ENCODE peak calls at places on chromosomes 2 and 18, in ten cellular contexts. W, M, U, K, N, R, Y, I, Q and O are unnamed samples.

GRCh38 chr18:37445368-37445767 is 120.2 kb downstream of the CELF4 start:
- DNase-seq in W (peak), M (no peak), U (no peak), K (no peak), N (no peak), R (no peak), Y (no peak), I (no peak), Q (no peak), O (no peak)

GRCh38 chr2:101473911-101474751 is 781 bp downstream of the RFX8 start:
- DNase-seq in W (peak), M (peak), U (no peak), K (no peak), N (no peak), R (peak), Y (peak), I (peak), Q (no peak), O (peak)

GRCh38 chr18:26457195-26457594 is 91.2 kb downstream of the KCTD1 start:
- DNase-seq in W (no peak), M (no peak), U (no peak), K (no peak), N (no peak), R (no peak), Y (no peak), I (no peak), Q (no peak), O (no peak)

GRCh38 chr2:46164581-46165301 is 132.5 kb upstream of the EPAS1 start:
- DNase-seq in W (peak), M (peak), U (peak), K (no peak), N (peak), R (no peak), Y (peak), I (peak), Q (peak), O (peak)

GRCh38 chr2:16263241-16263890 is 323.0 kb downstream of the MYCN start:
- DNase-seq in W (no peak), M (no peak), U (no peak), K (no peak), N (no peak), R (no peak), Y (no peak), I (no peak), Q (no peak), O (no peak)

GRCh38 chr2:98736464-98736889 is 5.5 kb upstream of the MGAT4A start:
- DNase-seq in W (no peak), M (no peak), U (no peak), K (no peak), N (no peak), R (no peak), Y (no peak), I (no peak), Q (no peak), O (no peak)

GRCh38 chr2:70132244-70133126 is 45.2 kb downstream of the PCBP1 start:
- DNase-seq in W (peak), M (peak), U (no peak), K (no peak), N (no peak), R (no peak), Y (peak), I (peak), Q (no peak), O (peak)

GRCh38 chr2:33366473-33366872 is 110.0 kb upstream of the RASGRP3 start:
- DNase-seq in W (no peak), M (no peak), U (peak), K (no peak), N (no peak), R (no peak), Y (peak), I (peak), Q (peak), O (no peak)

GRCh38 chr2:113283704-113284284 is 5.1 kb upstream of the PAX8 start:
- DNase-seq in W (peak), M (no peak), U (peak), K (no peak), N (peak), R (no peak), Y (peak), I (no peak), Q (peak), O (peak)

GRCh38 chr2:233486778-233487552 is 79.6 kb downstream of the USP40 start:
- DNase-seq in W (peak), M (no peak), U (no peak), K (no peak), N (no peak), R (no peak), Y (peak), I (no peak), Q (peak), O (peak)

GRCh38 chr18:39448942-39449341 is 1883.3 kb upstream of the CELF4 start:
- DNase-seq in W (no peak), M (no peak), U (no peak), K (no peak), N (no peak), R (no peak), Y (no peak), I (no peak), Q (no peak), O (no peak)

GRCh38 chr2:205929445-205930027 is 156.4 kb downstream of the INO80D start:
- DNase-seq in W (no peak), M (no peak), U (no peak), K (no peak), N (no peak), R (no peak), Y (no peak), I (no peak), Q (no peak), O (no peak)

GRCh38 chr2:74849228-74849892 is 15.4 kb downstream of the HK2 start:
- DNase-seq in W (no peak), M (no peak), U (no peak), K (peak), N (no peak), R (no peak), Y (no peak), I (peak), Q (no peak), O (peak)

GRCh38 chr2:112580084-112580483 is 4.3 kb upstream of the CHCHD5 start:
- DNase-seq in W (no peak), M (no peak), U (no peak), K (no peak), N (no peak), R (no peak), Y (no peak), I (no peak), Q (no peak), O (no peak)

GRCh38 chr2:46326231-46326980 is 29.2 kb downstream of the EPAS1 start:
- DNase-seq in W (no peak), M (no peak), U (no peak), K (no peak), N (no peak), R (no peak), Y (peak), I (no peak), Q (no peak), O (no peak)

GRCh38 chr2:131009713-131010475 is 83.4 kb downstream of the FAM168B start:
- DNase-seq in W (no peak), M (no peak), U (no peak), K (no peak), N (no peak), R (no peak), Y (no peak), I (no peak), Q (no peak), O (no peak)

GRCh38 chr2:131010566-131010965 is 82.7 kb downstream of the FAM168B start:
- DNase-seq in W (no peak), M (no peak), U (no peak), K (no peak), N (no peak), R (no peak), Y (no peak), I (no peak), Q (no peak), O (no peak)

GRCh38 chr2:131011481-131011880 is 81.8 kb downstream of the FAM168B start:
- DNase-seq in W (no peak), M (no peak), U (no peak), K (no peak), N (no peak), R (no peak), Y (no peak), I (no peak), Q (no peak), O (no peak)

GRCh38 chr2:131006561-131006960 is 86.7 kb downstream of the FAM168B start:
- DNase-seq in W (no peak), M (no peak), U (no peak), K (no peak), N (no peak), R (no peak), Y (no peak), I (no peak), Q (no peak), O (no peak)

DNA sequence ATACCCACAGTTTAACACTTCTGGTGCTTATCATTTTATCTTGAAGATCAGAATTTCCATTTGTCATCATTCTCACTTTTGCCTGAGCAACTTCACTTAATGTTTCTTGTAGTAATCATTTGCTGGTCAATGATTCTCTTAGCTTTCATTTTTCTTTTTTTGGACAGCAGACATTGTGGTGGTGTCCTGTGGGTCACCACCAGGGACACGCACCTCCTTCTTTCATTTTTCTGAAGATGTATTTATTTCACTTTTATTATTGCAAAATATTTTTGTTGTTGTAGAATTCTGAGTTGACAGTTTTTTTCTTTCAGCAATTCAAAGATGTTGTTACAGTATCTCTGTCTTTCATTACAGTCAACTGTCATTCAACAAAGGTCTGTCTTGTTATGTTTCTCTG is 84.3 kb downstream of the FAM168B start:
- DNase-seq in W (no peak), M (no peak), U (no peak), K (no peak), N (no peak), R (no peak), Y (no peak), I (no peak), Q (no peak), O (no peak)
- TF ChIP-seq CTCF in W (peak), M (no peak), U (no peak), K (no peak), N (no peak), R (no peak), Y (no peak), I (no peak), Q (no peak), O (no peak)

GRCh38 chr18:5455644-5456043 is 88.2 kb downstream of the EPB41L3 start:
- DNase-seq in W (no peak), M (no peak), U (no peak), K (no peak), N (no peak), R (no peak), Y (peak), I (no peak), Q (no peak), O (no peak)

GRCh38 chr18:5451871-5452270 is 91.9 kb downstream of the EPB41L3 start:
- DNase-seq in W (no peak), M (no peak), U (no peak), K (no peak), N (no peak), R (no peak), Y (no peak), I (no peak), Q (no peak), O (no peak)

GRCh38 chr18:5449858-5450509 is 93.8 kb downstream of the EPB41L3 start:
- DNase-seq in W (no peak), M (no peak), U (no peak), K (no peak), N (no peak), R (no peak), Y (no peak), I (no peak), Q (no peak), O (no peak)

GRCh38 chr18:5451130-5451529 is 92.7 kb downstream of the EPB41L3 start:
- DNase-seq in W (no peak), M (no peak), U (no peak), K (no peak), N (no peak), R (no peak), Y (no peak), I (no peak), Q (no peak), O (no peak)

DNA sequence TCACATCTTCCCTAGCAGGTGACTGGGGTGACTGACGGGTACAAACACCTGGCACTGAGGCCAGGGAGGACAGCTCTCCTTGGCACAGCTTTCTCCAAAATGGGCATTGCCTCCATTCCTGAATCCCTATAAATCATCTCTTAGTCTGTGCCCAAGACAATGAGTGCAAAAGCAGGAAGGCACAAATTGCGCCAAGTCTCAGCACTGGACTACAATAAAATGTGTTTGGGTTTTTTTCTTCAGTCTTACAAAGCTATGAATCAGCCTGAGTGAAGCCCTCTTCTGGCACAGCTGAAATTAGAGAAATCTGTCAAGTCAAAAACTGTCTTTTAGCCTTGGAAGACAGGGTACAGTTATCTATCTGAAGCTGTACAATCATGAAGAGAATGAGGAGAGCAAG is 90.9 kb downstream of the EPB41L3 start:
- DNase-seq in W (no peak), M (no peak), U (no peak), K (no peak), N (no peak), R (no peak), Y (no peak), I (no peak), Q (no peak), O (no peak)
- TF ChIP-seq CTCF in W (no peak), M (no peak), U (no peak), K (no peak), N (no peak), R (no peak), Y (no peak), I (no peak), Q (no peak), O (no peak)

DNA sequence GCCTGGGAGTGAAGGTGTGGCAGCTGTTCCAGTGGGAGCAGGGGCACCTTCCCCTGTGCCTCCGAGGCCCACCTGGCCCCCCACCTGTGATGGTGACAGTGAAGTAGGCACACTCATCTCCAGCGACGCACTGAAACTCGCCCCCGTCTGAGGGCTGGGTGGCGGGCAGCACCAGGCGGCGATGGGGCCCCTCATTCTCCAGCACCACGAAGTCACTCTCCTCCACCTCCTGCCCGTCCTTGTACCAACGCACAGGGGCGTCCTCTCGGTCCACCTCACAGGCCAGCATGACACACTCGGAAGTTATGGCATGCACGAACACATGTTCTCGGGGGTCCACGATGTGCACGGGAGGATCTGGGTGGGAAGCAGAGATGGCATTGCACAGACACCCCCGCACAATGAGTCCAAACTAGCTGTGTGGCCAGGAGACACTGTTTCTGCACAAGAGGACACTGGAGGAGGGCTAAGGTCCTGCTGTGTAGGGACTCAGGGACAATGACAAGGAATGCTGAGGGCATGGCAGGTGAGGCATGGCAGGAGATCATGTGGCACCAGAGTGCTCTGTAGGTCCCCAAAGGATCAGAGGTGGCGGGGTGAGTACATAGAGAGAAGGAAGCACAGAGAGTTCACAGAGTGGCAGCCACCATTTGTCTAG is 7.9 kb downstream of the OBSL1 start:
- DNase-seq in W (no peak), M (no peak), U (no peak), K (no peak), N (no peak), R (no peak), Y (no peak), I (no peak), Q (no peak), O (no peak)
- TF ChIP-seq CTCF in W (no peak), M (no peak), U (no peak), K (no peak), N (no peak), R (no peak), Y (no peak), I (no peak), Q (no peak), O (no peak)

GRCh38 chr2:128172191-128172590 is 81.2 kb downstream of the UGGT1 start:
- DNase-seq in W (no peak), M (no peak), U (no peak), K (no peak), N (no peak), R (no peak), Y (peak), I (no peak), Q (no peak), O (peak)
- TF ChIP-seq CTCF in W (peak), M (no peak), U (peak), K (no peak), N (peak), R (no peak), Y (peak), I (peak), Q (no peak), O (no peak)

DNA sequence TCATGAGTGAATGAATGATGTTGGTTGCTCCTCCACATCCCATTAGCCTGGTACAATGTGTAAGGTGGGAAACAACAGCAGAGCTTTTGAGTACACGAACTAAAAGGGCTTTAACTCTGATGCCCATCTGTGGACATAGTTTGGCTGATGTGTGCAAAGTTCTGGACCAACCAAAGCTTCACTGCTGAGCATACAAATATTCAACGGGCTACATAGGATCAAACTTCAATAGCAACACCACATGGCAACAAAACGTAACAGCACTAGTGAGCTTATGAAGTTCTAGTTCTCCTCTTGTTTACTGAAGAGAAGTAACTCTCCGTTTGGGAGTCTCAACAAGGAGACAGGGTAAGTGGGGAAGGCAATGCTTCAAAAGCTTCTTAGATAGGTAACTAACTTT is 20.4 kb downstream of the STAM2 start:
- DNase-seq in W (peak), M (no peak), U (no peak), K (no peak), N (no peak), R (no peak), Y (peak), I (no peak), Q (no peak), O (no peak)
- TF ChIP-seq CTCF in W (peak), M (no peak), U (no peak), K (no peak), N (no peak), R (no peak), Y (no peak), I (no peak), Q (no peak), O (no peak)

DNA sequence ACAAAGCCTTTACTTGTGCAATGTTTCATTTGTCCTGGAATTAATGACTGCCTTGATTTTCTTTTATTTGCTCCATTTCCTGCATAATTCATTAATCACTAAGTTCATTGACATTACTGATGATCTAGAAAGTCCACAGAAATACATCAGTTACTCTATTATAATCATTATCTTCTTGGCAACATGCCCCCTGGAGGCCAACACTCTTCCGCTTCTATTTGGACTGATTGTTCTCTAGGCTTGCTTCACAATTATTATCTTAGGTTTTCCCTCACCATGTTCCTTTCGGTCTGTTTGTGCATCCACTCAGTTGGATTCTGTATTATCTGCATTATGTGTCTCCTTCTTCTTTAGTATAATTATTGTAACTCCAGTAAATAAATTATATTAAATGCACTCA is 461.0 kb upstream of the CDH2 start:
- DNase-seq in W (no peak), M (no peak), U (no peak), K (no peak), N (no peak), R (no peak), Y (no peak), I (no peak), Q (no peak), O (no peak)
- TF ChIP-seq CTCF in W (no peak), M (no peak), U (no peak), K (no peak), N (no peak), R (no peak), Y (no peak), I (no peak), Q (peak), O (no peak)

DNA sequence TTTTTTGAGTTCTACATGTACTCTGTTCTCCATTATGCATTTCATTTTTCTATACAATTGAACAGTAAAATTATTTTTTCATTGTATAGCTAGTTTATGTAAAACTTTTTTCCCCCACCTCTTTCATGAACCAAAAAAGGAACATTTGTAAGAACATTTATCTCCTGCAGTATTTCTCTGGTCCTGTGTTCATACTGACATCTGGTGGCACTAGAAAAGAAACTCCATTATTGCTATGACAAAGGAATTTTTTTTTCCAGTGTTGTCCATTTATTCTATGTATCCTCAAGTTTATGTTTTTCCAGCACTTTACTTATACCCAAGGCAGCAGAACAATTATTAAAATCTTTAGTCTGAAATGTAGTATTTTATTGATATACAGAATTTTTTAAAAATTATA is 27.4 kb upstream of the CHAC2 start:
- DNase-seq in W (peak), M (no peak), U (no peak), K (no peak), N (no peak), R (no peak), Y (peak), I (no peak), Q (peak), O (no peak)
- TF ChIP-seq CTCF in W (peak), M (peak), U (peak), K (no peak), N (peak), R (no peak), Y (peak), I (no peak), Q (peak), O (no peak)

GRCh38 chr2:65389476-65389875 is 42.9 kb downstream of the SPRED2 start:
- DNase-seq in W (no peak), M (no peak), U (no peak), K (no peak), N (no peak), R (no peak), Y (no peak), I (no peak), Q (no peak), O (no peak)

GRCh38 chr2:65387017-65387416 is 45.4 kb downstream of the SPRED2 start:
- DNase-seq in W (no peak), M (no peak), U (no peak), K (no peak), N (no peak), R (no peak), Y (no peak), I (no peak), Q (no peak), O (no peak)

GRCh38 chr2:65388626-65389390 is 43.6 kb downstream of the SPRED2 start:
- DNase-seq in W (no peak), M (no peak), U (no peak), K (no peak), N (no peak), R (no peak), Y (no peak), I (no peak), Q (no peak), O (no peak)

GRCh38 chr2:65386340-65386739 is 46.1 kb downstream of the SPRED2 start:
- DNase-seq in W (no peak), M (no peak), U (no peak), K (no peak), N (no peak), R (no peak), Y (peak), I (no peak), Q (no peak), O (no peak)

DNA sequence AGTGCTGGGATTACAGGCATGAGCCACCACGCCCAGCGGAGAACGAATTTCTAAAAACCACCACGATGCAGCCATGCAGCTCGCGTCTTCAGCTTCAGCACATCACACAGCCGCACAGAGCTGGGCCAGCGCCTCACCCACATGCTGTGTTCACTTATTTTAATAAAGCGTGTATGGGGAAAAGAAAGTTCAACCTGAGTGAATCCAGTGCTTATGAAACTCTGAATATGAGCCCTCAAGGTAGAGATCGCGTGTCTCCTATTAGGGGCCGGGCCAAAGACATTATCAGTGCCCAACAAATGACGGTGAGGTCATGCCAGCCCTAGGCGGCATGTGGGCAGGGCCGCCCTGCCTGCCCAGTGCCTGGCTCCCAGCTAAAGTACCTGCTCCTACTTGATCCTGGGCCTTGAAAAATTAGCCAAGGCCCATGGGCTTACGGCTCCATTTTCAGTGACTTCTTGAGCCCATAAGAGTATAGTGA is 44.3 kb downstream of the SPRED2 start:
- DNase-seq in W (no peak), M (no peak), U (no peak), K (no peak), N (no peak), R (no peak), Y (no peak), I (no peak), Q (no peak), O (no peak)
- TF ChIP-seq CTCF in W (no peak), M (no peak), U (no peak), K (no peak), N (no peak), R (no peak), Y (no peak), I (no peak), Q (no peak), O (no peak)